ENCODE peak calls at places on chromosomes 7 and 10, in seven cellular contexts. R is right lobe of liver, Z is upper lobe of left lung, G is spleen, W is heart left ventricle, N is transverse colon, Q is stomach. V is an unnamed sample.
A peak's percentile ranks its signal among the peaks of the same experiment; 100 is the strongest.

GRCh38 chr7:18341756-18342155 is 153.8 kb upstream of the HDAC9 start:
- DNase-seq in Q (no peak), R (no peak), N (no peak), G (no peak), W (no peak), Z (no peak), V (no peak)

GRCh38 chr7:159119026-159119741 is 25.5 kb downstream of the VIPR2 start:
- DNase-seq in W (peak; percentile 9), G (peak; percentile 54), Z (peak; percentile 61), R (peak; percentile 35), Q (no peak), N (no peak), V (no peak)

GRCh38 chr7:44113764-44114354 is 9.5 kb downstream of the POLD2 start:
- DNase-seq in R (no peak), G (no peak), Q (no peak), Z (no peak), W (no peak), N (no peak), V (no peak)

GRCh38 chr7:127759945-127760421 is 108.0 kb downstream of the SND1 start:
- DNase-seq in Z (no peak), N (no peak), Q (no peak), R (peak; percentile 68), G (no peak), W (no peak), V (no peak)

GRCh38 chr10:103637855-103638561 is 144.5 kb downstream of the NEURL1 start:
- DNase-seq in Q (peak; percentile 61), G (no peak), N (peak; percentile 60), R (no peak), Z (peak; percentile 72), W (peak; percentile 92), V (no peak)

GRCh38 chr10:90461437-90462155 is 396.2 kb downstream of the HTR7 start:
- DNase-seq in Z (no peak), W (no peak), Q (no peak), N (no peak), R (no peak), G (no peak), V (no peak)

GRCh38 chr7:128742206-128742605 is 3.0 kb downstream of the CALU start:
- DNase-seq in N (no peak), W (no peak), R (no peak), Z (no peak), Q (no peak), G (no peak), V (no peak)

GRCh38 chr10:101226506-101226887 is 2.8 kb downstream of the LBX1 start:
- DNase-seq in W (no peak), G (no peak), Q (no peak), N (no peak), Z (no peak), R (no peak), V (no peak)

GRCh38 chr7:24907311-24907886 is 72.6 kb downstream of the OSBPL3 start:
- DNase-seq in G (no peak), N (no peak), Q (no peak), W (no peak), R (no peak), Z (no peak), V (peak; percentile 51)

GRCh38 chr10:48469516-48470020 is 135.3 kb downstream of the ARHGAP22 start:
- DNase-seq in R (no peak), G (no peak), N (no peak), W (no peak), Q (peak; percentile 2), Z (no peak), V (peak; percentile 39)

GRCh38 chr7:15685358-15686181 is 913 bp downstream of the MEOX2 start:
- DNase-seq in G (no peak), Z (peak; percentile 85), R (peak; percentile 86), W (peak; percentile 79), Q (no peak), N (no peak), V (no peak)

GRCh38 chr7:4610768-4611467 is 71.2 kb upstream of the FOXK1 start:
- DNase-seq in R (peak; percentile 39), W (no peak), Z (no peak), N (peak; percentile 55), Q (peak; percentile 59), G (peak; percentile 71), V (peak; percentile 72)

GRCh38 chr10:58859541-58859940 is 316.9 kb upstream of the PHYHIPL start:
- DNase-seq in W (no peak), R (no peak), N (no peak), G (no peak), Q (no peak), Z (no peak), V (no peak)

GRCh38 chr10:130242483-130242882 is 106.3 kb downstream of the GLRX3 start:
- DNase-seq in Q (peak; percentile 3), W (no peak), N (no peak), R (no peak), Z (no peak), G (no peak), V (no peak)

DNA sequence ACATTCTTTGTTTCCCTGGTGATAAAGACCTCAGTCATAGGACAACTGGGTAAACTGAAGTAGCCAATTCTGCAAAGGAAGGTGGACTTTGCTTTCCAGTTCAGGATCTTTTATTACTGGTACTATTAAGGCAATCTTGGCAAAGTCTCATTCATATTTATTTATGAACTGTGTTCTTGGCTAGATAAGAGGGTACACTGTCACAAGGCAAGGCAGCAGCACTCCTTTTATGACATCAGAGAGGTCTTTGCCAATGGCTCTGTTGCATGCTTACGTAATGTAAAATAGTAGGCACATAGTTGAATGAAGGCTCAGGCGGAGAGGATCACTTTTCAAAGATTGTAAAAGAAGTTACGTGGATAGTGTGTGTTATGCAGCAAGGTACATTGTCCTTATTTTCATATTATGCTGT is 63.7 kb upstream of the PDK4 start:
- DNase-seq in N (peak; percentile 41), Z (no peak), G (no peak), Q (no peak), R (no peak), W (no peak), V (no peak)
- TF ChIP-seq POLR2A in N (peak; percentile 37), Z (no peak), G (no peak), Q (no peak), R (no peak), W (no peak), V (no peak)

GRCh38 chr7:134530460-134530859 is 3.1 kb downstream of the AKR1B10 start:
- DNase-seq in Q (no peak), R (no peak), W (no peak), N (no peak), G (no peak), Z (no peak), V (no peak)
- TF ChIP-seq POLR2A in Q (no peak), R (no peak), W (no peak), N (no peak), G (no peak), Z (no peak), V (no peak)

GRCh38 chr10:26513101-26513500 is 75.0 kb downstream of the APBB1IP start:
- DNase-seq in G (no peak), W (no peak), R (no peak), Z (no peak), Q (no peak), N (no peak), V (no peak)

GRCh38 chr10:26520575-26520974 is 82.4 kb downstream of the APBB1IP start:
- DNase-seq in Q (no peak), Z (no peak), N (no peak), W (no peak), G (no peak), R (no peak), V (no peak)

GRCh38 chr10:26519803-26520202 is 81.7 kb downstream of the APBB1IP start:
- DNase-seq in R (no peak), G (no peak), Q (no peak), N (no peak), W (no peak), Z (no peak), V (no peak)

GRCh38 chr10:26517141-26517890 is 79.2 kb downstream of the APBB1IP start:
- DNase-seq in Z (no peak), W (no peak), G (no peak), Q (no peak), N (no peak), R (no peak), V (no peak)

DNA sequence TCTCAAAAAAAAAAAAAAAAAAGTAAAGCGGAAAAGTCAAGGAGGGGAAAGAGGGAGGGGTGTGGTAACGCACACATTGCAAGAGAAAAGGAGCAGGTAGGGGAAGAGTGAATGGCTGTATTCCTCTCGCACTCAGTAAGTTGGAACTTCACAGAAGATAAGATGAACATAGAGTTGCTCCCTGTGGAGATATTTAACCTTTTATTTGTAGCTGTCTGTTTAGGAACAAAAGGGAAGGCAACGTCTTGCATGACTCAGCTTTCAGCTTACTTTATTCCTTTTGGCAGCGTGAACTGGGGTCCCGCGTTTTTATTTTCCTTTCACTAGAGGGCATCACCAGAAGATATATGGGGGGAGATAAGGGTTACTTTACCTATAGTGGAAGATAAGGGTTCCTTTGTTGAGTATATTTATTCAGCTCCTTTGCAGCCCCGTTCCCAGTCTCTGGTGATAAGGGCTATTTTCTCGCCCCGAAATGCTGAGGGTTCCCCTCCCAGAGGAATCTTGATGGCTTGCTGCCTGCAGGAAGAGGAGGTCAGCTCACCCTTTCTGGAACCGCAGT is 78.5 kb downstream of the APBB1IP start:
- DNase-seq in N (no peak), R (no peak), G (no peak), Q (peak; percentile 39), W (no peak), Z (no peak), V (no peak)
- TF ChIP-seq POLR2A in N (no peak), R (no peak), G (no peak), Q (no peak), W (no peak), Z (no peak), V (no peak)

DNA sequence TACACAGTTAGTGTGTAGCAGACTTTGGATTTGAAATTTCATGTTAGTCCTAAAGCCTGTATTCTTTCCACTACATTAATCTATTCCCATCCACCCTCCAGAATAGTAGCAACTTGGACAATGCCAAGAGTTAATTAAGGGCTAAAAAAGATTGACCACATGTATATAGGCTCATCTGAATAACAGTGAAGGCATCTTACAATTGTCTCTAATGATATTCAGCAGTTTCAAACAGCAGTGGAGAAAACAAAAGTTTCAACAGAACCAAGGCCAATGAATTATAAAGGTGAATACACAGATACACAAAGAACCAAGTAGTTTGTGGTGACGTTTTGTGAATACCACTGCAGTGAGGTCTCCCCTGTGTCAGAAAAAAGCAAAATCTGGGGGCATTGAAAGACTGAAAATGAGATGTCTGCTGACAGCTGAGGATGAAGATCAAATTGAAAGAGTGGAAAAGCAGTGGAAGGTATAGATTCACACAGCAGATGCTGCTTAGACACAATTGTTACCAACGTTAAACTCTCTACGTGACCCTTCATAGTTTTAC is 202.7 kb downstream of the SEMA3E start:
- DNase-seq in W (no peak), Q (no peak), R (no peak), Z (no peak), N (no peak), G (no peak), V (no peak)
- TF ChIP-seq POLR2A in W (no peak), Q (no peak), R (no peak), Z (no peak), N (no peak), G (no peak), V (no peak)